ENCODE peak calls at places on chromosomes 16 and 17, in seven cellular contexts. W, T, C, H, Z, O and S are unnamed samples.
A peak's percentile ranks its signal among the peaks of the same experiment; 100 is the strongest.

GRCh38 chr17:12900474-12900873 is 111.2 kb downstream of the ARHGAP44 start:
- DNase-seq in W (no peak), T (no peak), C (no peak), H (no peak), Z (no peak), O (no peak), S (no peak)

GRCh38 chr17:82230627-82231311 is 1.9 kb downstream of the SLC16A3 start:
- DNase-seq in W (peak; percentile 78), T (peak; percentile 94), C (peak; percentile 95), H (peak; percentile 93), Z (peak; percentile 86), O (peak; percentile 27), S (peak; percentile 85)

GRCh38 chr17:47816947-47817346 is 4.6 kb downstream of the OSBPL7 start:
- DNase-seq in W (no peak), T (no peak), C (peak; percentile 33), H (no peak), Z (no peak), O (no peak), S (no peak)

GRCh38 chr17:1200440-1200839 is 20.7 kb upstream of the ABR start:
- DNase-seq in W (no peak), T (no peak), C (no peak), H (no peak), Z (no peak), O (no peak), S (no peak)

GRCh38 chr17:73340093-73340596 is 28.3 kb upstream of the CDC42EP4 start:
- DNase-seq in W (no peak), T (peak; percentile 90), C (no peak), H (peak; percentile 87), Z (no peak), O (no peak), S (peak; percentile 97)

GRCh38 chr16:21001262-21001661 is 100.7 kb downstream of the LYRM1 start:
- DNase-seq in W (no peak), T (peak; percentile 35), C (no peak), H (no peak), Z (peak; percentile 52), O (peak; percentile 17), S (no peak)

GRCh38 chr16:78852236-78852635 is 748.3 kb downstream of the MAF start:
- DNase-seq in W (no peak), T (no peak), C (no peak), H (no peak), Z (no peak), O (no peak), S (no peak)

GRCh38 chr17:83080641-83081560 is 1.5 kb downstream of the METRNL start:
- DNase-seq in W (no peak), T (no peak), C (peak; percentile 88), H (no peak), Z (no peak), O (no peak), S (no peak)

GRCh38 chr16:85563515-85564276 is 49.4 kb upstream of the GSE1 start:
- DNase-seq in W (peak; percentile 61), T (no peak), C (peak; percentile 91), H (peak; percentile 85), Z (no peak), O (no peak), S (peak; percentile 31)

GRCh38 chr16:5639531-5639930 is 541.9 kb upstream of the EEF2KMT start:
- DNase-seq in W (no peak), T (no peak), C (no peak), H (no peak), Z (no peak), O (no peak), S (no peak)

GRCh38 chr17:67390646-67391480 is 13.8 kb downstream of the PITPNC1 start:
- DNase-seq in W (no peak), T (peak; percentile 86), C (no peak), H (no peak), Z (no peak), O (no peak), S (peak; percentile 61)

GRCh38 chr17:39852239-39852638 is 11.9 kb downstream of the IKZF3 start:
- DNase-seq in W (no peak), T (no peak), C (no peak), H (no peak), Z (no peak), O (no peak), S (no peak)

GRCh38 chr16:85457366-85457765 is 155.8 kb upstream of the GSE1 start:
- DNase-seq in W (no peak), T (no peak), C (no peak), H (no peak), Z (no peak), O (no peak), S (peak; percentile 61)

GRCh38 chr16:2964416-2965223 is 545 bp downstream of the KREMEN2 start:
- DNase-seq in W (no peak), T (no peak), C (no peak), H (no peak), Z (peak; percentile 98), O (no peak), S (peak; percentile 93)

GRCh38 chr17:15965510-15965909 is 20.6 kb downstream of the ADORA2B start:
- DNase-seq in W (no peak), T (no peak), C (no peak), H (peak; percentile 21), Z (peak; percentile 61), O (no peak), S (no peak)
- H3K27ac ChIP-seq in W (peak overlapping the region; percentile 67), T (peak overlapping the region; percentile 64), C (no peak overlapping the region), H (no peak overlapping the region), Z (peak overlapping the region; percentile 85), O (no peak overlapping the region), S (peak overlapping the region; percentile 92)

GRCh38 chr17:30091771-30092170 is 24.8 kb upstream of the NSRP1 start:
- DNase-seq in W (no peak), T (no peak), C (no peak), H (no peak), Z (no peak), O (no peak), S (no peak)

GRCh38 chr17:30093463-30094147 is 23.0 kb upstream of the NSRP1 start:
- DNase-seq in W (no peak), T (no peak), C (no peak), H (no peak), Z (peak; percentile 81), O (peak; percentile 56), S (peak; percentile 40)

GRCh38 chr17:30091166-30091670 is 25.4 kb upstream of the NSRP1 start:
- DNase-seq in W (no peak), T (no peak), C (no peak), H (no peak), Z (no peak), O (no peak), S (no peak)

GRCh38 chr17:30092886-30093285 is 23.7 kb upstream of the NSRP1 start:
- DNase-seq in W (no peak), T (no peak), C (no peak), H (no peak), Z (no peak), O (no peak), S (no peak)

GRCh38 chr17:30095507-30096244 is 20.9 kb upstream of the NSRP1 start:
- DNase-seq in W (no peak), T (no peak), C (no peak), H (no peak), Z (peak; percentile 41), O (peak; percentile 43), S (peak; percentile 33)
- H3K27ac ChIP-seq in W (peak overlapping the region; percentile 9), T (no peak overlapping the region), C (no peak overlapping the region), H (no peak overlapping the region), Z (no peak overlapping the region), O (no peak overlapping the region), S (no peak overlapping the region)

GRCh38 chr17:2214047-2214717 is 89.4 kb downstream of the SMG6 start:
- DNase-seq in W (peak; percentile 39), T (peak; percentile 69), C (peak; percentile 86), H (peak; percentile 83), Z (no peak), O (no peak), S (no peak)

GRCh38 chr17:2213291-2213960 is 90.2 kb downstream of the SMG6 start:
- DNase-seq in W (no peak), T (peak; percentile 65), C (no peak), H (peak; percentile 72), Z (no peak), O (no peak), S (no peak)

GRCh38 chr17:2215616-2216364 is 87.8 kb downstream of the SMG6 start:
- DNase-seq in W (peak; percentile 47), T (no peak), C (peak; percentile 84), H (peak; percentile 89), Z (peak; percentile 64), O (peak; percentile 90), S (no peak)

GRCh38 chr17:2212328-2212981 is 91.1 kb downstream of the SMG6 start:
- DNase-seq in W (peak; percentile 37), T (no peak), C (peak; percentile 86), H (peak; percentile 89), Z (no peak), O (no peak), S (peak; percentile 62)

DNA sequence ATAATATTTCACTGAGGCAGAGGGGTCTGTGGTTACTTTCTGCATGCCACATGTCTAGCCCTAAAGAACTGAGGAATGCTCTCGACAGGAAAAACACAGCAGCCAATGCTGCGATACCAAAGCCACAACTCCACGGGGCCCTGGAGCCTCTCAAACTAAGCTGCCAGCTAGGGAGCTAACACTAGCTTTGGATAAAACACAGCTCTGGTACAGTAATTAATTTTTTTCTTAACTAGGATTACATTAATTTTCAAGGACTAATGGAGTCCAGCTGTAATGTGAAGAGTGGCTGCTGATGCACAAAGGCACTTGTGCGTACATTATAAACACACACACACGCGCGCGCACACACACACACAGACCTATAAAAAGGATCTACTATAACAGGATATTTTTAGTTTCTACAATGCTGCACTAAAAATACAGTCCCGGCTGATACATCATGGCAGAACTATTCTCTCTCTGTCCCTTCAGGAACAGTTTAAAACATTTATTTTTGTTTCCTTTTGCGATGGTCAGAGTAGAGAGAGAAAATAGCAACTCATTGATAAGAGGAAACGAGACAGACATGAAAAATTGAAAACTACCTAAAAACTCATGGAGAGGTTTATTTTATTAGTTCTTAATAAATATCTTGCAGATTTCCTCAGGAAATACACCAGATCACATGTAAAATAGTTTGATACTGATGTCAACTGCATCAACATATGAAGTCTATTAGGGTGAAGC is 88.5 kb downstream of the SMG6 start:
- DNase-seq in W (no peak), T (no peak), C (peak; percentile 91), H (peak; percentile 85), Z (no peak), O (peak; percentile 77), S (no peak)
- H3K27ac ChIP-seq in W (peak overlapping the region; percentile 88), T (peak overlapping the region; percentile 80), C (peak overlapping the region; percentile 99), H (peak overlapping the region; percentile 72), Z (no peak overlapping the region), O (peak overlapping the region; percentile 97), S (no peak overlapping the region)

GRCh38 chr17:17760872-17761550 is 75.8 kb downstream of the SREBF1 start:
- DNase-seq in W (no peak), T (no peak), C (no peak), H (no peak), Z (no peak), O (no peak), S (peak; percentile 15)

GRCh38 chr17:17757944-17758343 is 76.7 kb downstream of the RAI1 start:
- DNase-seq in W (no peak), T (no peak), C (no peak), H (no peak), Z (no peak), O (no peak), S (no peak)

GRCh38 chr17:17759164-17759563 is 77.6 kb downstream of the SREBF1 start:
- DNase-seq in W (no peak), T (no peak), C (no peak), H (no peak), Z (no peak), O (no peak), S (peak; percentile 11)

GRCh38 chr17:17757391-17757791 is 76.1 kb downstream of the RAI1 start:
- DNase-seq in W (no peak), T (no peak), C (no peak), H (no peak), Z (no peak), O (no peak), S (no peak)

GRCh38 chr17:17758443-17758842 is 77.2 kb downstream of the RAI1 start:
- DNase-seq in W (no peak), T (no peak), C (no peak), H (no peak), Z (no peak), O (no peak), S (no peak)
- H3K27ac ChIP-seq in W (no peak overlapping the region), T (no peak overlapping the region), C (no peak overlapping the region), H (no peak overlapping the region), Z (no peak overlapping the region), O (no peak overlapping the region), S (no peak overlapping the region)